ENCODE peak calls at places on chromosomes 16 and 17, in five cellular contexts. X is esophagus squamous epithelium, D is heart left ventricle, G is WTC11, F is bronchial epithelial cell. T is an unnamed sample.

GRCh38 chr17:10073905-10074304 is 124.5 kb downstream of the GAS7 start:
- DNase-seq in X (no peak), D (peak; percentile 52), F (no peak), G (no peak), T (no peak)

GRCh38 chr17:5364156-5364555 is 55.3 kb downstream of the NUP88 start:
- DNase-seq in X (no peak), F (peak; percentile 85), D (no peak), G (no peak), T (no peak)

GRCh38 chr17:78992542-78993212 is 13.0 kb upstream of the LGALS3BP start:
- DNase-seq in D (no peak), G (no peak), F (no peak), X (no peak), T (no peak)

GRCh38 chr16:22189473-22190168 is 16.5 kb upstream of the EEF2K start:
- DNase-seq in D (peak; percentile 74), X (peak; percentile 51), F (peak; percentile 47), G (no peak), T (peak; percentile 23)

GRCh38 chr16:79093554-79093967 is 507.0 kb downstream of the MAF start:
- DNase-seq in G (no peak), D (no peak), F (no peak), X (no peak), T (no peak)

GRCh38 chr17:31594416-31594815 is 202.9 kb downstream of the RAB11FIP4 start:
- DNase-seq in X (no peak), G (no peak), F (no peak), D (no peak), T (no peak)

GRCh38 chr16:25148568-25149215 is 37.1 kb downstream of the LCMT1 start:
- DNase-seq in D (no peak), X (no peak), F (no peak), G (peak; percentile 31), T (no peak)

GRCh38 chr17:76935331-76935730 is 67.1 kb downstream of the MGAT5B start:
- DNase-seq in D (no peak), G (no peak), X (no peak), F (peak; percentile 20), T (no peak)

GRCh38 chr17:1693339-1693738 is 8.7 kb upstream of the PRPF8 start:
- DNase-seq in F (peak; percentile 20), G (no peak), X (no peak), D (no peak), T (no peak)

GRCh38 chr17:44778656-44779210 is 19.9 kb downstream of the ADAM11 start:
- DNase-seq in G (no peak), X (no peak), D (no peak), F (no peak), T (no peak)

GRCh38 chr16:17013067-17013466 is 457.7 kb downstream of the XYLT1 start:
- DNase-seq in G (no peak), X (no peak), F (no peak), D (no peak), T (no peak)

GRCh38 chr17:51152766-51153209 is 571 bp upstream of the NME1 start:
- DNase-seq in G (no peak), X (no peak), F (peak; percentile 29), D (no peak), T (no peak)

GRCh38 chr16:48507886-48508285 is 102.1 kb downstream of the N4BP1 start:
- DNase-seq in F (no peak), G (no peak), X (no peak), D (no peak), T (no peak)

GRCh38 chr16:81878529-81878928 is 99.4 kb downstream of the PLCG2 start:
- DNase-seq in X (no peak), D (no peak), F (no peak), G (no peak), T (no peak)

GRCh38 chr17:45228985-45229517 is 7.4 kb downstream of the FMNL1 start:
- DNase-seq in X (no peak), F (peak; percentile 83), D (peak; percentile 87), G (peak; percentile 59), T (peak; percentile 36)

GRCh38 chr17:82217530-82218204 is 5.0 kb upstream of the CCDC57 start:
- DNase-seq in F (peak; percentile 58), X (no peak), D (no peak), G (no peak), T (no peak)

GRCh38 chr17:79619636-79620206 is 8.9 kb upstream of the RBFOX3 start:
- DNase-seq in G (peak; percentile 10), X (no peak), F (no peak), D (peak; percentile 2), T (no peak)

GRCh38 chr17:17416007-17416399 is 60.8 kb upstream of the MED9 start:
- DNase-seq in D (no peak), X (no peak), G (peak; percentile 36), F (peak; percentile 86), T (no peak)

GRCh38 chr16:22373662-22374310 is 633 bp downstream of the CDR2 start:
- DNase-seq in X (no peak), F (no peak), D (peak; percentile 38), G (peak; percentile 42), T (peak; percentile 50)

GRCh38 chr17:5437721-5438317 is 1.1 kb downstream of the C1QBP start:
- DNase-seq in D (no peak), X (no peak), F (peak; percentile 38), G (no peak), T (no peak)

GRCh38 chr17:57068222-57068658 is 16.8 kb upstream of the AKAP1 start:
- DNase-seq in F (peak; percentile 64), G (peak; percentile 38), X (no peak), D (no peak), T (no peak)

GRCh38 chr17:43360376-43360738 is 38.4 kb upstream of the ARL4D start:
- DNase-seq in F (peak; percentile 89), G (no peak), X (no peak), D (peak; percentile 44), T (peak; percentile 33)

DNA sequence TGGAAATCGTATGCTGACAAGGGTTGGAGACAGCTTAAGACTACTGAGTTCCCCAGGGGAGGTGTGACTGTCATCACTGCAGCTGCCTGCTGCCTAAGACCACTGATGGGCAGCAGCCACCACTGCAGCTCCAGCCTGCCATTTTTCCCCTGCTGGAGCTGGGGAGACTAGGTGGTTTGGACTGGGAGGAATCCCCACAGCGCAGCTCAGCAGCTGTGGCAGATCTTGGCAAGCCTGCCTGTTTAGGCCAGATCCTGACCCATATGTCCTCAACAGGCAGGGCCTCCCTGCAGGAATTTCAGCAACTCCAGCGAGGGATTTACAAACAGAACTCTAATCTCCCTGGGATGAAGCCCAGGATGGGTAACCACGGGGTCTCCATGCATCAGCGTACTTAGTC is 356.4 kb upstream of the TOM1L1 start:
- DNase-seq in D (no peak), G (peak; percentile 29), X (no peak), F (no peak), T (peak; percentile 9)
- TF ChIP-seq CTCF in D (no peak), G (no peak), X (no peak), F (no peak), T (no peak)

DNA sequence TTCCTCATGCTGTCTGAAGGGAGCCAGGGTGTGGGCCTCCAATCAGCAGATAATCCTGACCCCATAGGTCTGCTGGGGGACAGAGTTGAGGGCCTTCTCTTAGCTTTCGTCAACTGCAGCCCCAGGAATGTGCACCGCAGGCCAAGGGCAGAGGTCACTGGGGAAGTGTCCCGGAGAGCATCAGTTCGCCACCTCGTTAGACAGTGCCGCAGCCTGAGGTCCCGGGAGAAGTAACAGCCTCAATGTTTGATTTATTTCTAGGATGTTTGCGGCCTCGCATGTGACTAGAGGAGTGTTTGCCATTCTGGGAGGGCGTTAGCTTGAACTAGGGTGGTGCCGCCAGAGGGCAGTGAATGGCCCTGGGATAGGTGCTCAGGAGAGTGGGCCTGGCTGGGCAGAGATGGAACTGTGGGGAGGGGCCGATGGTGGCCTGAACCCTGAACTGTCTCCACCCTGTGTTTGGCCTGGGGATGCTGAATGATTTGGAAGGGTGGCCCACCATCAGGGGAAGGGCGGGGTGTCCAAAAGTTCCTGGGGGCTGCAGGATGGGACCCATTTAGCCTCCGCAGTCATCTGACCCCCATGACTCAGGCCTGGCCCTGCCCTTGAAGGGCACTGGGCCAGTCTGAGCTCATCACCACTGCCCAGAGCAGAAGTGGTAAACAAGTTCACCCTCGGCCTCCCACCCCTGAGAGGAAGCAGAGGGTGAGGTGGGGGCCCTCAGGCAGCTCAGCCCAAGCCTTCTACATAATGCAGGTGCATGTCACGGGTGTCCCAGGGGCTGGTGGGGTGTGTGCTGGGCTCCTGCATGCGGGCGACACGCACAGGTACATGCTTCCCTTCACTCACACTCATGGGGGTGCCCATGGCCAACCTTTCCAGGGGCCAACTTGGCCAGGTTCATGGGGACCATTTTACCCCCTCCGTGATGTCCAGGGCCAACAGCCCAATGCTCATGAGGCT is 12.4 kb upstream of the TAC4 start:
- DNase-seq in G (peak; percentile 49), X (no peak), F (no peak), D (no peak), T (peak; percentile 34)
- TF ChIP-seq CTCF in G (no peak), X (no peak), F (peak; percentile 26), D (no peak), T (no peak)

GRCh38 chr16:29318037-29318436 is 88.5 kb downstream of the NPIPB11 start:
- DNase-seq in F (no peak), D (no peak), X (no peak), G (no peak), T (no peak)
- TF ChIP-seq CTCF in F (peak; percentile 42), D (no peak), X (no peak), G (peak; percentile 29), T (peak; percentile 42)

GRCh38 chr16:64089697-64090096 is 1032.2 kb downstream of the CDH11 start:
- DNase-seq in D (no peak), G (no peak), F (peak; percentile 41), X (no peak), T (peak; percentile 9)
- TF ChIP-seq CTCF in D (peak; percentile 29), G (peak; percentile 45), F (peak; percentile 46), X (peak; percentile 16), T (peak; percentile 50)

GRCh38 chr17:49194297-49194607 is 16.1 kb downstream of the GNGT2 start:
- DNase-seq in X (no peak), F (no peak), G (no peak), D (no peak), T (no peak)

GRCh38 chr17:49191407-49191916 is 18.9 kb downstream of the GNGT2 start:
- DNase-seq in X (no peak), F (no peak), D (no peak), G (no peak), T (no peak)

GRCh38 chr17:49191917-49192741 is 18.2 kb downstream of the GNGT2 start:
- DNase-seq in F (peak; percentile 78), G (peak; percentile 91), X (no peak), D (peak; percentile 92), T (peak; percentile 95)

GRCh38 chr17:49195746-49196145 is 14.6 kb downstream of the GNGT2 start:
- DNase-seq in X (no peak), F (no peak), D (no peak), G (no peak), T (no peak)

GRCh38 chr17:49193513-49194296 is 16.7 kb downstream of the GNGT2 start:
- DNase-seq in D (peak; percentile 54), X (no peak), G (peak; percentile 49), F (peak; percentile 53), T (peak; percentile 62)
- TF ChIP-seq CTCF in D (no peak), X (no peak), G (no peak), F (no peak), T (no peak)

GRCh38 chr16:58734459-58734787 is 307 bp upstream of the GOT2 start:
- DNase-seq in D (no peak), X (no peak), F (no peak), G (no peak), T (no peak)
- TF ChIP-seq CTCF in D (no peak), X (no peak), F (no peak), G (no peak), T (no peak)

T was measured in nephron progenitor cell.